ENCODE peak calls at places on chromosomes 11 and 22, in eight cellular contexts. E is CD8-positive, alpha-beta T cell; Y is MM.1S; W is heart left ventricle; P is AG09309; B is cardiac muscle cell; H is PC-9; G is dorsolateral prefrontal cortex. L is an unnamed sample.
A peak's percentile ranks its signal among the peaks of the same experiment; 100 is the strongest.

GRCh38 chr11:88531776-88532175 is 194.2 kb upstream of the CTSC start:
- DNase-seq in E (no peak), Y (no peak), W (no peak), P (no peak), B (no peak), H (no peak), G (no peak), L (no peak)

GRCh38 chr11:112806876-112807275 is 154.3 kb upstream of the NCAM1 start:
- DNase-seq in E (no peak), Y (no peak), W (no peak), P (no peak), B (peak; percentile 27), H (no peak), G (no peak), L (no peak)

GRCh38 chr11:73141031-73141308 is 1.1 kb downstream of the FCHSD2 start:
- DNase-seq in E (no peak), Y (no peak), W (peak; percentile 33), P (no peak), B (peak; percentile 18), H (no peak), G (no peak), L (peak; percentile 12)

GRCh38 chr22:50271519-50271970 is 1.4 kb upstream of the MAPK11 start:
- DNase-seq in E (peak; percentile 42), Y (peak; percentile 61), W (peak; percentile 76), P (no peak), B (peak; percentile 64), H (peak; percentile 73), G (peak; percentile 57), L (peak; percentile 79)

GRCh38 chr11:79807506-79807905 is 366.7 kb upstream of the TENM4 start:
- DNase-seq in E (no peak), Y (no peak), W (no peak), P (no peak), B (no peak), H (no peak), G (no peak), L (no peak)

GRCh38 chr11:72230764-72231365 is 6.3 kb downstream of the INPPL1 start:
- DNase-seq in E (no peak), Y (no peak), W (no peak), P (no peak), B (no peak), H (no peak), G (no peak), L (no peak)

GRCh38 chr11:6443269-6444003 is 2.6 kb upstream of the HPX start:
- DNase-seq in E (peak; percentile 58), Y (peak; percentile 44), W (peak; percentile 40), P (no peak), B (peak; percentile 76), H (peak; percentile 16), G (peak; percentile 66), L (peak; percentile 61)

GRCh38 chr22:50146440-50147228 is 23.9 kb upstream of the PANX2 start:
- DNase-seq in E (no peak), Y (no peak), W (no peak), P (peak; percentile 24), B (peak; percentile 58), H (peak; percentile 58), G (peak; percentile 81), L (peak; percentile 75)

GRCh38 chr11:29310016-29310415 is 706.8 kb downstream of the KCNA4 start:
- DNase-seq in E (no peak), Y (no peak), W (no peak), P (no peak), B (no peak), H (no peak), G (no peak), L (no peak)

GRCh38 chr11:63613517-63614135 is 607 bp downstream of the PLAAT3 start:
- DNase-seq in E (peak; percentile 60), Y (no peak), W (peak; percentile 61), P (no peak), B (peak; percentile 56), H (peak; percentile 53), G (peak; percentile 83), L (peak; percentile 74)

GRCh38 chr11:75313457-75314272 is 37.8 kb downstream of the ARRB1 start:
- DNase-seq in E (no peak), Y (no peak), W (peak; percentile 76), P (no peak), B (peak; percentile 27), H (no peak), G (peak; percentile 53), L (no peak)

GRCh38 chr11:95516786-95517185 is 272.8 kb downstream of the FAM76B start:
- DNase-seq in E (no peak), Y (no peak), W (no peak), P (peak; percentile 57), B (no peak), H (no peak), G (no peak), L (no peak)

GRCh38 chr11:69683764-69684333 is 8.7 kb upstream of the LTO1 start:
- DNase-seq in E (no peak), Y (no peak), W (no peak), P (no peak), B (no peak), H (peak; percentile 74), G (no peak), L (peak; percentile 78)
- TF ChIP-seq CTCF in E (no peak), Y (peak; percentile 47), W (no peak), P (peak; percentile 50), B (peak; percentile 26), H (peak; percentile 84), G (no peak), L (peak; percentile 69)

GRCh38 chr11:69446108-69446507 is 35.4 kb upstream of the LINC01488 start:
- DNase-seq in E (no peak), Y (no peak), W (no peak), P (peak; percentile 23), B (no peak), H (no peak), G (no peak), L (no peak)

GRCh38 chr11:69445131-69445470 is 36.4 kb upstream of the LINC01488 start:
- DNase-seq in E (no peak), Y (no peak), W (peak; percentile 29), P (no peak), B (no peak), H (no peak), G (no peak), L (no peak)

GRCh38 chr11:69443138-69443967 is 38.1 kb upstream of the LINC01488 start:
- DNase-seq in E (peak; percentile 52), Y (peak; percentile 88), W (peak; percentile 95), P (peak; percentile 67), B (peak; percentile 95), H (peak; percentile 97), G (peak; percentile 87), L (peak; percentile 83)

GRCh38 chr11:69443968-69444364 is 37.5 kb upstream of the LINC01488 start:
- DNase-seq in E (no peak), Y (no peak), W (peak; percentile 46), P (no peak), B (no peak), H (no peak), G (no peak), L (no peak)

GRCh38 chr11:69444381-69445130 is 36.9 kb upstream of the LINC01488 start:
- DNase-seq in E (no peak), Y (no peak), W (peak; percentile 68), P (peak; percentile 95), B (peak; percentile 48), H (peak; percentile 93), G (no peak), L (peak; percentile 53)
- TF ChIP-seq CTCF in E (no peak), Y (no peak), W (peak; percentile 38), P (peak; percentile 61), B (peak; percentile 54), H (peak; percentile 84), G (no peak), L (no peak)

DNA sequence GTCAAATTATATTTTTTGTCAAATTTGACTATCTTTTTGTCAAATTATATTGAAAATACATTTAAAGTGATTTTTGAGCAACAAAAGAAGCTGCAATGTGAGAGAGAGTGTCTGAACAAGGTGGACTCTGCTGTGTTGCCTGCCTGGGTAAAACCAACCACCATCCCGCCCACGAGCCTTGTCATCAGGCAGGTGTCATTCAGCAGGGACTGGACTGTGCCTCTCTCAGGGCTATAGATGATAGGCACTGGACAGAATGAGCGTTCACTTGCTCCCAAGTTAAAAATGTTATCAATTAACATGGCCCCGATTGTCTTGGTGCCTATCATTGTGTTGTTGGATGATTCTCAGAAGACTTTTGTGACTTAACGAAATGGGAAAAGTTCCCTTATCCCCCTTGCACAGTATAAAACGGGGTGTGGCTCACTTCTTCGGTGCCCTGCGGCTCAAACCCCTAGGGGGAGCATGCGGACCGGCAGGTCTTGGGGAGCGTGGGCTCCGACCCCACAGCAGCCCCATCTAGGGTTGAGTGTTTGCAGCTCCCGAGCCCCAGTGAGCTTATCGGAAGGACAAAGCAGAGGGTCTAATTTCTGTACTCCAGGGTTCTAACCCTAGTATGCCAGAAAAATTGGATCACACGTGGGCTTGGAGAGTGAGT is 1.7 kb downstream of the APOL5 start:
- DNase-seq in E (no peak), Y (no peak), W (no peak), P (no peak), B (no peak), H (no peak), G (no peak), L (no peak)
- TF ChIP-seq CTCF in E (no peak), Y (no peak), W (no peak), P (no peak), B (no peak), H (no peak), G (no peak), L (peak; percentile 15)

DNA sequence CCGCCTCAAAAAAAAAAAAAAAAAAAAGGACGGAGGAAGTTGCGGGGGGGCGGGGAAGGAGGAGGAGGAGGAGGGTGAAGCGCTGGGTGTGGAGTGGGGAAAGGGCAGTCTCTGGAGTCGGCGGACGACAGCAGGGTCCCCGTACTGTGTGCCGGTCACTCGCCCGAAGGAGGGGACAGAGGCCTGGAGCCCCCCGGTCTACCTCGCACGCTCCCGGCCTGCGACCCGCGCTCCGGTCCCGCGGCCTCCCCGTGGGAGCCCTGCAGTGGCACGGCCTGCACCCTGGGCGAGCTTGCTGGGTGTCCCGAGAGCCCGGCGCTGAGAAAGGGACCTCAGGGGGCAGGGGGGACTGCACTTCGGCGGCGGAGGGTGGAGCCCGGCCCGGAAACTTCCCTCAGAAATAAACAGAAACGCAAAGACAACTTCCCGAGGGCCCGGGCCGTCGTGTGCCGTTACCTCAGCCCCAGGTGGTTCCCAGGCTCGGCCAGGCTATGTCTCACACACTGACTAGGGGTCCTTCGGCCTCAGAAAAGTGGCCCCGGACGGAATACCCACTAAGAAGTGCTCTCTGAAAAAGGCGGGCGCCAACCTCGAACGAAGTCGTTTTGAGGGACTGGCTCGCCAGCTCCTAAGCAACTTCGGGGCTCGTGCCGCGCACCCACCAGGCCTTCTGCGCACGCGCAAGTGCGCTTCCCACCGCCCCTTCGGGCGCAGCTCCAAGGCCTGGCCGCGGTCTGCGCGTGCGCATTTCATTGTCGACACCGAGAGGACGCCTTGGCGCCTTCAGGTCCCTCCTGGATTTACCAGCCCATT is at the start of gene MAJIN:
- DNase-seq in E (peak; percentile 83), Y (no peak), W (peak; percentile 88), P (no peak), B (no peak), H (peak; percentile 93), G (peak; percentile 44), L (peak; percentile 62)
- TF ChIP-seq CTCF in E (no peak), Y (no peak), W (no peak), P (no peak), B (no peak), H (no peak), G (no peak), L (no peak)

GRCh38 chr11:78138694-78139421 is 568 bp downstream of the ALG8 start:
- DNase-seq in E (peak; percentile 23), Y (peak; percentile 45), W (no peak), P (no peak), B (no peak), H (peak; percentile 31), G (no peak), L (peak; percentile 27)
- TF ChIP-seq CTCF in E (no peak), Y (peak; percentile 25), W (no peak), P (no peak), B (no peak), H (no peak), G (no peak), L (no peak)

GRCh38 chr11:36345535-36346141 is 49.5 kb downstream of the PRR5L start:
- DNase-seq in E (no peak), Y (no peak), W (no peak), P (no peak), B (no peak), H (no peak), G (no peak), L (no peak)
- TF ChIP-seq CTCF in E (no peak), Y (no peak), W (no peak), P (no peak), B (no peak), H (no peak), G (no peak), L (no peak)